ENCODE peak calls at places on chromosomes 1 and 21, in five cellular contexts. G is OCI-LY7, O is NCI-H510A treated with DMSO at 0.1 percent for 48 hours, M is GM12892, Q is ovary. I is an unnamed sample.

GRCh38 chr1:233015965-233016364 is 65.6 kb downstream of the NTPCR start:
- DNase-seq in G (peak), O (no peak), M (no peak), Q (no peak), I (no peak)

GRCh38 chr1:210330279-210330866 is 1.7 kb downstream of the HHAT start:
- DNase-seq in G (no peak), O (no peak), M (no peak), Q (no peak), I (peak)

GRCh38 chr1:209363112-209363511 is 220.4 kb upstream of the CAMK1G start:
- DNase-seq in G (no peak), O (no peak), M (no peak), Q (no peak), I (peak)

GRCh38 chr1:172239894-172240293 is 180.6 kb upstream of the C1orf105 start:
- DNase-seq in G (no peak), O (no peak), M (no peak), Q (no peak), I (no peak)

GRCh38 chr1:234768569-234769283 is 158.7 kb upstream of the IRF2BP2 start:
- DNase-seq in G (no peak), O (no peak), M (no peak), Q (no peak), I (no peak)

GRCh38 chr1:25837253-25837875 is 17.6 kb downstream of the MTFR1L start:
- DNase-seq in G (peak), O (peak), M (no peak), Q (no peak), I (peak)

GRCh38 chr1:20732588-20733360 is at the start of gene SH2D5:
- DNase-seq in G (peak), O (peak), M (no peak), Q (peak), I (peak)

GRCh38 chr1:32876341-32877210 is 5.9 kb upstream of the FNDC5 start:
- DNase-seq in G (peak), O (no peak), M (peak), Q (no peak), I (peak)

GRCh38 chr1:17287377-17287776 is 20.6 kb upstream of the PADI4 start:
- DNase-seq in G (no peak), O (no peak), M (no peak), Q (no peak), I (no peak)

GRCh38 chr21:46120301-46121285 is 22.7 kb downstream of the COL6A2 start:
- DNase-seq in G (no peak), O (no peak), M (peak), Q (peak), I (no peak)

GRCh38 chr1:91831132-91831930 is 54.6 kb downstream of the TGFBR3 start:
- DNase-seq in G (no peak), O (no peak), M (no peak), Q (no peak), I (no peak)

GRCh38 chr1:192386051-192386650 is 69.4 kb downstream of the RGS21 start:
- DNase-seq in G (no peak), O (no peak), M (no peak), Q (no peak), I (no peak)

GRCh38 chr1:28914228-28915035 is at the start of gene EPB41:
- DNase-seq in G (peak), O (peak), M (peak), Q (peak), I (peak)

GRCh38 chr21:39659070-39659815 is 46.5 kb downstream of the B3GALT5 start:
- DNase-seq in G (no peak), O (no peak), M (no peak), Q (no peak), I (no peak)

GRCh38 chr1:205926636-205927035 is 16.6 kb downstream of the SLC26A9 start:
- DNase-seq in G (no peak), O (no peak), M (no peak), Q (no peak), I (no peak)

GRCh38 chr1:59032221-59032620 is 248.4 kb upstream of the JUN start:
- DNase-seq in G (no peak), O (no peak), M (no peak), Q (no peak), I (no peak)

GRCh38 chr1:235648954-235649721 is 446 bp downstream of the GNG4 start:
- DNase-seq in G (no peak), O (no peak), M (peak), Q (peak), I (peak)

GRCh38 chr1:84300991-84301758 is at the start of gene SAMD13:
- DNase-seq in G (peak), O (peak), M (no peak), Q (no peak), I (peak)

GRCh38 chr1:160519542-160520435 is 3.3 kb downstream of the SLAMF6 start:
- DNase-seq in G (peak), O (no peak), M (no peak), Q (no peak), I (no peak)

GRCh38 chr1:39892611-39893595 is 8.8 kb downstream of the MYCL start:
- DNase-seq in G (no peak), O (peak), M (no peak), Q (no peak), I (peak)

GRCh38 chr21:46562472-46562871 is 42.4 kb downstream of the S100B start:
- DNase-seq in G (no peak), O (no peak), M (no peak), Q (no peak), I (no peak)

GRCh38 chr1:71296551-71296950 is 215.7 kb upstream of the ZRANB2 start:
- DNase-seq in G (no peak), O (no peak), M (no peak), Q (no peak), I (no peak)

GRCh38 chr1:197184190-197184589 is 37.7 kb upstream of the ASPM start:
- DNase-seq in G (no peak), O (no peak), M (no peak), Q (no peak), I (no peak)

GRCh38 chr1:178168535-178168934 is 74.6 kb downstream of the RASAL2 start:
- DNase-seq in G (no peak), O (no peak), M (no peak), Q (no peak), I (no peak)

GRCh38 chr1:177239792-177240191 is 69.0 kb downstream of the BRINP2 start:
- DNase-seq in G (no peak), O (no peak), M (no peak), Q (no peak), I (no peak)

GRCh38 chr1:89518116-89518780 is 6.4 kb upstream of the LRRC8B start:
- DNase-seq in G (no peak), O (no peak), M (no peak), Q (no peak), I (no peak)

GRCh38 chr1:150021191-150021688 is 10.7 kb upstream of the OTUD7B start:
- DNase-seq in G (no peak), O (no peak), M (no peak), Q (no peak), I (no peak)

GRCh38 chr1:21326861-21327344 is 36.6 kb upstream of the ECE1 start:
- DNase-seq in G (no peak), O (no peak), M (no peak), Q (no peak), I (no peak)

GRCh38 chr1:7121622-7121988 is 336.4 kb downstream of the CAMTA1 start:
- DNase-seq in G (no peak), O (no peak), M (no peak), Q (no peak), I (no peak)

GRCh38 chr1:230064283-230064682 is 2.8 kb upstream of the GALNT2 start:
- DNase-seq in G (no peak), O (no peak), M (no peak), Q (no peak), I (no peak)

I was measured in NCI-H345.